ENCODE peak calls at places on chromosomes 1 and 21, in eight cellular contexts. One of them, this sample, is unnamed.

GRCh38 chr21:38277501-38278111 is 20.8 kb downstream of the KCNJ15 start:
- DNase-seq in heart left ventricle: no peak
- DNase-seq in T-helper 9 cell: no peak
- DNase-seq in NCI-H2029: no peak
- DNase-seq in prostate gland: no peak
- DNase-seq in memory B cell: no peak
- DNase-seq in foreskin melanocyte: peak; percentile 64
- DNase-seq in stimulated activated CD4-positive, alpha-beta T cell treated with anti-CD3 and anti-CD28 coated beads, Interleukin-4, amount 100 ng/mL, for 24 hours: peak; percentile 35
- DNase-seq in this sample: no peak

GRCh38 chr21:33289199-33289819 is 23.1 kb downstream of the IL10RB start:
- DNase-seq in heart left ventricle: no peak
- DNase-seq in T-helper 9 cell: no peak
- DNase-seq in NCI-H2029: no peak
- DNase-seq in prostate gland: no peak
- DNase-seq in memory B cell: no peak
- DNase-seq in foreskin melanocyte: no peak
- DNase-seq in stimulated activated CD4-positive, alpha-beta T cell treated with anti-CD3 and anti-CD28 coated beads, Interleukin-4, amount 100 ng/mL, for 24 hours: no peak
- DNase-seq in this sample: no peak

GRCh38 chr1:51303751-51304196 is 26.6 kb downstream of the TTC39A start:
- DNase-seq in heart left ventricle: no peak
- DNase-seq in T-helper 9 cell: no peak
- DNase-seq in NCI-H2029: no peak
- DNase-seq in prostate gland: no peak
- DNase-seq in memory B cell: no peak
- DNase-seq in foreskin melanocyte: no peak
- DNase-seq in stimulated activated CD4-positive, alpha-beta T cell treated with anti-CD3 and anti-CD28 coated beads, Interleukin-4, amount 100 ng/mL, for 24 hours: no peak
- DNase-seq in this sample: no peak

GRCh38 chr1:117732065-117732789 is 126.4 kb downstream of the TENT5C start:
- DNase-seq in heart left ventricle: no peak
- DNase-seq in T-helper 9 cell: no peak
- DNase-seq in NCI-H2029: no peak
- DNase-seq in prostate gland: no peak
- DNase-seq in memory B cell: no peak
- DNase-seq in foreskin melanocyte: no peak
- DNase-seq in stimulated activated CD4-positive, alpha-beta T cell treated with anti-CD3 and anti-CD28 coated beads, Interleukin-4, amount 100 ng/mL, for 24 hours: no peak
- DNase-seq in this sample: no peak

GRCh38 chr1:85581138-85581801 is 709 bp downstream of the CCN1 start:
- DNase-seq in heart left ventricle: peak; percentile 78
- DNase-seq in T-helper 9 cell: no peak
- DNase-seq in NCI-H2029: peak; percentile 55
- DNase-seq in prostate gland: peak; percentile 80
- DNase-seq in memory B cell: peak; percentile 41
- DNase-seq in foreskin melanocyte: peak; percentile 88
- DNase-seq in stimulated activated CD4-positive, alpha-beta T cell treated with anti-CD3 and anti-CD28 coated beads, Interleukin-4, amount 100 ng/mL, for 24 hours: peak; percentile 35
- DNase-seq in this sample: no peak

GRCh38 chr1:185229981-185230380 is 73.0 kb downstream of the SWT1 start:
- DNase-seq in heart left ventricle: no peak
- DNase-seq in T-helper 9 cell: no peak
- DNase-seq in NCI-H2029: no peak
- DNase-seq in prostate gland: no peak
- DNase-seq in memory B cell: no peak
- DNase-seq in foreskin melanocyte: no peak
- DNase-seq in stimulated activated CD4-positive, alpha-beta T cell treated with anti-CD3 and anti-CD28 coated beads, Interleukin-4, amount 100 ng/mL, for 24 hours: no peak
- DNase-seq in this sample: no peak

GRCh38 chr1:163596541-163597258 is 274.9 kb downstream of the NUF2 start:
- DNase-seq in heart left ventricle: no peak
- DNase-seq in T-helper 9 cell: no peak
- DNase-seq in NCI-H2029: no peak
- DNase-seq in prostate gland: no peak
- DNase-seq in memory B cell: no peak
- DNase-seq in foreskin melanocyte: no peak
- DNase-seq in stimulated activated CD4-positive, alpha-beta T cell treated with anti-CD3 and anti-CD28 coated beads, Interleukin-4, amount 100 ng/mL, for 24 hours: no peak
- DNase-seq in this sample: no peak

GRCh38 chr1:76687324-76688018 is 179.8 kb upstream of the ST6GALNAC5 start:
- DNase-seq in heart left ventricle: no peak
- DNase-seq in T-helper 9 cell: no peak
- DNase-seq in NCI-H2029: no peak
- DNase-seq in prostate gland: no peak
- DNase-seq in memory B cell: no peak
- DNase-seq in foreskin melanocyte: peak; percentile 83
- DNase-seq in stimulated activated CD4-positive, alpha-beta T cell treated with anti-CD3 and anti-CD28 coated beads, Interleukin-4, amount 100 ng/mL, for 24 hours: no peak
- DNase-seq in this sample: no peak

GRCh38 chr1:37509181-37509580 is 5.4 kb downstream of the MEAF6 start:
- DNase-seq in heart left ventricle: no peak
- DNase-seq in T-helper 9 cell: no peak
- DNase-seq in NCI-H2029: no peak
- DNase-seq in prostate gland: no peak
- DNase-seq in memory B cell: no peak
- DNase-seq in foreskin melanocyte: no peak
- DNase-seq in stimulated activated CD4-positive, alpha-beta T cell treated with anti-CD3 and anti-CD28 coated beads, Interleukin-4, amount 100 ng/mL, for 24 hours: no peak
- DNase-seq in this sample: no peak